ENCODE peak calls at places on chromosomes 13 and 19, in nine cellular contexts. V is stomach, H is GM12891, M is H1, J is endothelial cell of umbilical vein, X is vagina, F is upper lobe of left lung, L is suprapubic skin, W is breast epithelium. Q is an unnamed sample.
A peak's percentile ranks its signal among the peaks of the same experiment; 100 is the strongest.

GRCh38 chr19:28793391-28794168 is 419.4 kb downstream of the UQCRFS1 start:
- DNase-seq in V (no peak), H (no peak), M (peak; percentile 7), J (no peak), X (no peak), F (peak; percentile 77), L (no peak), W (no peak), Q (no peak)

GRCh38 chr13:51467730-51468129 is 14.9 kb upstream of the INTS6 start:
- DNase-seq in V (no peak), H (no peak), M (no peak), J (no peak), X (no peak), F (no peak), L (no peak), W (no peak), Q (no peak)

GRCh38 chr19:46745521-46746280 is at the start of gene FKRP:
- DNase-seq in V (peak; percentile 32), H (peak; percentile 66), M (no peak), J (no peak), X (no peak), F (peak; percentile 89), L (no peak), W (no peak), Q (no peak)

GRCh38 chr13:102729560-102730275 is 34.9 kb upstream of the METTL21C start:
- DNase-seq in V (no peak), H (no peak), M (no peak), J (peak; percentile 94), X (no peak), F (no peak), L (no peak), W (no peak), Q (no peak)

GRCh38 chr19:2782357-2782935 is 627 bp downstream of the SGTA start:
- DNase-seq in V (no peak), H (no peak), M (no peak), J (peak; percentile 4), X (no peak), F (no peak), L (no peak), W (no peak), Q (no peak)

GRCh38 chr13:97018029-97018819 is 23.9 kb upstream of the OXGR1 start:
- DNase-seq in V (no peak), H (no peak), M (no peak), J (peak; percentile 70), X (no peak), F (no peak), L (no peak), W (no peak), Q (no peak)

GRCh38 chr13:113853518-113854237 is 10.2 kb downstream of the GAS6 start:
- DNase-seq in V (no peak), H (no peak), M (no peak), J (peak; percentile 60), X (no peak), F (peak; percentile 55), L (no peak), W (no peak), Q (peak; percentile 21)

GRCh38 chr19:39430675-39431593 is 4.8 kb downstream of the RPS16 start:
- DNase-seq in V (no peak), H (no peak), M (no peak), J (peak; percentile 99), X (no peak), F (no peak), L (no peak), W (no peak), Q (no peak)

GRCh38 chr13:37869756-37870488 is at the start of gene TRPC4:
- DNase-seq in V (peak; percentile 31), H (no peak), M (no peak), J (peak; percentile 22), X (no peak), F (peak; percentile 85), L (peak; percentile 55), W (no peak), Q (no peak)

GRCh38 chr13:21060063-21060826 is 1.1 kb downstream of the LATS2 start:
- DNase-seq in V (peak; percentile 52), H (peak; percentile 42), M (no peak), J (peak; percentile 42), X (no peak), F (peak; percentile 92), L (peak; percentile 71), W (no peak), Q (no peak)
- TF ChIP-seq POLR2AphosphoS5 in V (peak; percentile 49), H (no peak), M (no peak), J (peak; percentile 39), X (no peak), F (no peak), L (peak; percentile 23), W (no peak), Q (no peak)

DNA sequence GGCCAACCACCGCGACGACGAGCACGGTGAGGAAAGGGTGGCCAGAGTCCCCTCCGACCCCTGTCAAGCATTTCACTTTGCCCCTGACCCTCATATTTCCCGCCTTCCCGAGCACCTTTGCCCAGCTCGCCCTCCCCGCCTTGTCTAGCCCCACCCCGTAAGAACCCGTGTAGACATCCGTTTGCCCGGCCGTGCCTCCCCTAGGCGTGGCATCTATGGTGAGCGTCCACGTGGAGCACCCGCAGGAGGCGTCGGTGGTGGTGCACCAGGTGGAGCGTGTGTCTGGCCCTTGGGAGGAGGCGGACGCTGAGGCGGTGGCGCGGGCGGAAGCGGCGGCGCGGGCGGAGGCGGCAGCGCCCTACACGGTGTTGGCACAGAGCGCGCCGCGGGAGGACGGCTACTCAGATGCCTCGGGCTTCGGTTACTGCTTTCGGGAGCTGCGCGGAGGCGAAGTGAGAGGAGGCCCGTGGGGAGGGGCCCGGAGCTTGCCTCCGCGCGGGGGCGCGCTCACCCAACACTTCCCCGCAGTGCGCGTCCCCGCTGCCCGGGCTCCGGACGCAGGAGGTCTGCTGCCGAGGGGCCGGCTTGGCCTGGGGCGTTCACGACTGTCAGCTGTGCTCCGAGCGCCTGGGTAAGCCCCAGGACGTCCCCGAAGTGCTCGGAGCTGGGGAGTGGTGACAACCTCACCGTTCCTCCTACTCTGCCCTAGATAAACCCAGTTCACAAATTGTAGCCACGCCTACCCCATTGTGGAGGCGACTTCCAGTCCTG is 4.2 kb downstream of the LTBP4 start:
- DNase-seq in V (peak; percentile 86), H (peak; percentile 71), M (no peak), J (no peak), X (no peak), F (peak; percentile 94), L (peak; percentile 90), W (peak; percentile 82), Q (peak; percentile 80)
- TF ChIP-seq POLR2A in V (no peak), H (no peak), M (no peak), J (peak; percentile 47), X (peak; percentile 6), F (no peak), L (no peak), W (peak; percentile 19), Q (no peak)

GRCh38 chr19:5850743-5851293 is 431 bp downstream of the FUT3 start:
- DNase-seq in V (peak; percentile 66), H (no peak), M (no peak), J (no peak), X (no peak), F (no peak), L (no peak), W (peak; percentile 53), Q (peak; percentile 10)
- TF ChIP-seq POLR2AphosphoS5 in V (no peak), H (no peak), M (no peak), J (no peak), X (no peak), F (no peak), L (no peak), W (peak; percentile 19), Q (no peak)

GRCh38 chr13:48235100-48235813 is 2.3 kb downstream of the ITM2B start:
- DNase-seq in V (peak; percentile 53), H (no peak), M (no peak), J (peak; percentile 61), X (no peak), F (no peak), L (no peak), W (peak; percentile 72), Q (no peak)
- TF ChIP-seq POLR2A in V (no peak), H (no peak), M (no peak), J (no peak), X (peak; percentile 46), F (no peak), L (no peak), W (no peak), Q (no peak)

DNA sequence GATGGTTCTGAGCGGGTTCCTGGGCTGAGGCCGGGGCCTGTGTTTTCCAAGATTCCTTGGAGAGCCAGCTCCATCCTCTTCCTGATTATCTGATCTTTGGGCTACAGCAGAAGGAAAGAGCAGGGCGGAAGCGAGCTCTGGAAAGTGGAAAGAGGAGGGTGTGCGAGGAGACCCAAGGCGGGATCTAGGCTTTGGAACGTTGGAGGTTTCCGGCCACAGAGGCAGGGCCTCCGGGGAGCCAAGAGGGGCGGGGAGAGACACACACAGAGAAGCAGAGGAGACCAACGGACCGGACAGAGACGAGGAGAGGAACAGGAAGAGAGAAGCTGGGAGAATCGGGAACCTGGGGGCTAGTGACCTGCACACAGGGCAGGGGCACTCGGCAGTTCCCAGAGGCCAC is at the start of gene CLEC11A:
- DNase-seq in V (no peak), H (no peak), M (no peak), J (no peak), X (no peak), F (peak; percentile 30), L (peak; percentile 73), W (peak; percentile 57), Q (no peak)
- TF ChIP-seq POLR2AphosphoS5 in V (no peak), H (no peak), M (no peak), J (no peak), X (no peak), F (no peak), L (no peak), W (no peak), Q (no peak)

DNA sequence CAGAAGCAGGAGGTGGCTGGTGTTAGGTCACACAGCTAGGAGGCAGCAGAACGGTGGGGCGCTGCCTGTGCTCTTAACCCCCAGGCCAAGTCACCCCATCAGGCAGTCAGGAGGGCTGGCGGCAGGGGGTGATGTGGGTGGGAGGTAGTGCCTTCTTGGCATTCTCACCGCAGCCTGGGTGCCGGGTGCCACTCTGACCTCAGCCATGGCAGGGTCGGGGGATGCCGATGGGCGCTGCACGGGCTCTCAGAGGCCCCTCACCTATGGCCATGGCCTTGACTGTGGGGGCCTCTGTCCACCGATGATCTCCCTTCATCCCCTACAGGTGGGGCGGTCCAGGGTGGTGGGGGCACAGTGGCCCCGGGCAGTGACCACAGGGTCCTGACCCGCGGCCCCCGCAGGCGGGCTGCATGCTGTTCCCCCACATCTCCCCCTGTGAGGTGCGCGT is 5.6 kb downstream of the PTOV1 start:
- DNase-seq in V (no peak), H (no peak), M (no peak), J (no peak), X (no peak), F (peak; percentile 78), L (peak; percentile 64), W (no peak), Q (no peak)
- TF ChIP-seq POLR2A in V (no peak), H (no peak), M (peak; percentile 45), J (no peak), X (no peak), F (no peak), L (no peak), W (no peak), Q (no peak)

Q was measured in GM12892.